ENCODE peak calls at places on chromosomes 4 and X, in seven cellular contexts. O is pancreas; P is mucosa of descending colon; C is aorta; G is ascending aorta; F is IMR-90; T is CD8-positive, alpha-beta memory T cell. H is an unnamed sample.
A peak's percentile ranks its signal among the peaks of the same experiment; 100 is the strongest.

GRCh38 chrX:101206471-101206870 is 13.1 kb upstream of the DRP2 start:
- DNase-seq in T (no peak), G (no peak), P (no peak), C (no peak), F (peak; percentile 58), O (no peak), H (no peak)

GRCh38 chr4:137524642-137525384 is 7.5 kb downstream of the PCDH18 start:
- DNase-seq in C (no peak), T (no peak), G (no peak), P (no peak), F (peak; percentile 37), O (no peak), H (no peak)

GRCh38 chrX:56811599-56811998 is 82.6 kb downstream of the NBDY start:
- DNase-seq in G (no peak), O (no peak), F (no peak), P (no peak), C (no peak), T (no peak), H (no peak)

GRCh38 chr4:54230479-54231418 is 1.7 kb downstream of the PDGFRA start:
- DNase-seq in G (no peak), F (no peak), C (peak; percentile 70), O (no peak), T (no peak), P (peak; percentile 55), H (peak; percentile 18)

GRCh38 chr4:40132816-40133215 is 64.0 kb upstream of the RHOH start:
- DNase-seq in C (no peak), T (no peak), P (no peak), O (no peak), F (no peak), G (no peak), H (no peak)

GRCh38 chrX:70481424-70481823 is 36.8 kb downstream of the DLG3 start:
- DNase-seq in O (no peak), G (no peak), P (no peak), T (no peak), F (no peak), C (no peak), H (no peak)

GRCh38 chrX:68647156-68647957 is at the start of gene STARD8:
- DNase-seq in T (no peak), P (no peak), O (peak; percentile 13), G (no peak), F (peak; percentile 45), C (peak; percentile 62), H (peak; percentile 74)

GRCh38 chr4:102431608-102431961 is 69.6 kb upstream of the NFKB1 start:
- DNase-seq in F (no peak), T (no peak), G (no peak), P (no peak), C (no peak), O (no peak), H (no peak)

GRCh38 chr4:155667538-155668511 is 1.2 kb downstream of the GUCY1A1 start:
- DNase-seq in G (no peak), T (no peak), C (peak; percentile 75), F (peak; percentile 27), O (peak; percentile 22), P (peak; percentile 51), H (no peak)

GRCh38 chr4:102552781-102553180 is 51.6 kb downstream of the NFKB1 start:
- DNase-seq in C (no peak), O (no peak), T (no peak), G (no peak), F (no peak), P (no peak), H (no peak)

GRCh38 chrX:30027636-30028035 is 187.7 kb upstream of the MAGEB2 start:
- DNase-seq in O (no peak), P (no peak), C (no peak), G (no peak), T (no peak), F (no peak), H (no peak)

GRCh38 chr4:76489799-76490176 is 54.8 kb downstream of the SHROOM3 start:
- DNase-seq in C (no peak), G (no peak), F (no peak), O (no peak), T (no peak), P (no peak), H (no peak)

GRCh38 chrX:108313662-108314061 is 124.6 kb downstream of the COL4A6 start:
- DNase-seq in C (no peak), F (peak; percentile 60), P (no peak), T (no peak), G (no peak), O (no peak), H (no peak)

GRCh38 chrX:150478496-150479492 is 89.6 kb upstream of the MTM1 start:
- DNase-seq in O (no peak), G (no peak), P (no peak), C (no peak), T (no peak), F (no peak), H (no peak)

GRCh38 chrX:15398874-15399273 is 14.7 kb upstream of the VEGFD start:
- DNase-seq in P (no peak), O (no peak), F (no peak), T (no peak), C (no peak), G (no peak), H (no peak)

GRCh38 chr4:154491341-154491679 is 289 bp downstream of the DCHS2 start:
- DNase-seq in P (no peak), F (peak; percentile 5), T (no peak), O (no peak), C (peak; percentile 45), G (no peak), H (peak; percentile 6)

GRCh38 chrX:22057667-22058066 is 25.5 kb downstream of the PHEX start:
- DNase-seq in O (no peak), T (no peak), P (no peak), C (no peak), F (no peak), G (no peak), H (no peak)

GRCh38 chr4:8144359-8144758 is 14.3 kb downstream of the ABLIM2 start:
- DNase-seq in C (no peak), T (no peak), F (no peak), P (no peak), G (no peak), O (no peak), H (no peak)

GRCh38 chrX:39263946-39264483 is 462.8 kb downstream of the MID1IP1 start:
- DNase-seq in T (no peak), P (no peak), O (no peak), G (no peak), F (no peak), C (no peak), H (no peak)

GRCh38 chrX:39262641-39263040 is 461.4 kb downstream of the MID1IP1 start:
- DNase-seq in C (no peak), F (no peak), P (no peak), O (no peak), G (no peak), T (no peak), H (no peak)

DNA sequence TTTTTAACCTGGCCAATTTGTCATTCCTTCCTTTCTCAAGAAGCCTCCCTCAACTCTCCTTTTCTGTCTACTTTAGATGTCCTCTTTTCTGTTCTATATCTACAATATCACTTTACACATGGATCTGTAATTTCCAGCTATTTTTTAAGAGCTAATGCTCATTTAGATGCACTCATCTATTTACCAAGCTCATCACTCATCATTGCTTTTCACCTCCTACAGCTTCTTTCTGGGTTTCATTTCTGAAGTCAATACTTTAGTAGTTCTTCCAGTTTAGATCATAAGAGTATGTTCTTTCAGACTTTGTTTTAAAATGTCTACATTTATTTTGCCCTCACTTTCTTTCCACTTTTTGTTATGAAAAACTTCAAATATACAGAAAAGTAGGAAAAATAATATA is 466.9 kb downstream of the MID1IP1 start:
- DNase-seq in F (no peak), P (no peak), C (no peak), G (no peak), O (no peak), T (no peak), H (no peak)
- H3K9me3 ChIP-seq in F (no peaks in the 10 kb centered on the region), P (no peaks in the 10 kb centered on the region), C (no peaks in the 10 kb centered on the region), G (no peaks in the 10 kb centered on the region), O (no peaks in the 10 kb centered on the region), T (no peaks in the 10 kb centered on the region), H (no peaks in the 10 kb centered on the region)

DNA sequence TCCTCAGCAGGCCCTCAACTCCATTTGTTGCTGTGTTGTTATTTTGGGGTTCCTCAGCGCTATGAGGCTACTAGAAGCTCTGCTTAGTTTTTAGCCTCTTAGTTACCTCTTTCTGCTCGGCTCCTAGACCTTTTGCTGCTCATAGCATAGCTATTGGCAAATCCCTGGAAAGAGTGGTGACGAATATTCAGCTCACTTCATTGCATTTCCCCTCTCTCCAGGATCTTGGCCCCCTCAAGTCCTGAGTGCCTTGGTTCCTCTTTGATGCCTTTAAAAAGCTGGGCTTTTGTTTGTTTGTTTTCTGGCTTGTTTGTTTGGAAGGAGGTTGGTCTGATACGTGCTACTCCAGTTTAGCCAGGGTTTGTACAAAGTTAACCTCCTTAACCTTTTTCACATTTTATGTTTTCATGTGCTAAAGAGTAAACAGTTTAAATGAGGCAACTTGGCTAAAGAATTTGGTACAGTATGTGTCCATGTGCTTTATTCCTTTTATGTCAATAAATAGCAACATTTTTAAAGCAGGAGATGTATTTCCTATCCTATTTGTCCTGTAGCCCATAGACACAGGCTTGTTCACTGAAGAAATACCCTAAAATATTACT is 31.5 kb downstream of the SMAD1 start:
- DNase-seq in P (no peak), F (no peak), C (no peak), T (no peak), G (no peak), O (no peak), H (no peak)
- H3K9me3 ChIP-seq in P (peaks cover 18% of the 10 kb centered on the region), F (peaks cover 6% of the 10 kb centered on the region), C (no peaks in the 10 kb centered on the region), T (peaks cover 5% of the 10 kb centered on the region), G (no peaks in the 10 kb centered on the region), O (no peaks in the 10 kb centered on the region), H (peaks cover 10% of the 10 kb centered on the region)

GRCh38 chrX:145816607-145817298 is 876 bp upstream of the SLITRK2 start:
- DNase-seq in G (no peak), O (no peak), T (no peak), C (no peak), F (no peak), P (no peak), H (no peak)

GRCh38 chrX:145817666-145818521 is at the start of gene SLITRK2:
- DNase-seq in F (no peak), P (peak; percentile 42), G (no peak), T (no peak), C (no peak), O (peak; percentile 7), H (no peak)

GRCh38 chrX:145820825-145821224 is 3.2 kb downstream of the SLITRK2 start:
- DNase-seq in C (no peak), T (no peak), G (no peak), F (no peak), P (no peak), O (no peak), H (no peak)

GRCh38 chrX:145818522-145819075 is 970 bp downstream of the SLITRK2 start:
- DNase-seq in T (no peak), O (no peak), G (no peak), F (no peak), C (no peak), P (no peak), H (no peak)

DNA sequence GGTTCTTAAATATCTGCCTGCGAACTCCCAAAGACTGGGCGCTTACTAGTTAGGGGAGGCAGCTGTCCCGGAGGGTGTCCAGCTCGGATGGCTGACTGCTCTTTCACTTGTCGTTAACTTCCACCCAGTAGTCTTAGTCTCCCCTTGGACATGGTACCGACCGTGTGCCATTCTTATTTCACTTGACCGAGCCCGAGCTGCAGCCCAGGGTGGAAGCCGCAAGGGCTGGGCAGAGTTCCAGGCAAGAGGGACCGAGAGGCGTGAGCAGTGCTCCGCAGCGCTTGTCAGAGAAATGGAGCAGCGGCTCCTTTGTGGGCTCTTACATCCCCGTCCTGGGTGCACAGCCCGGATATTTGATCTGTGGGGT is 347 bp upstream of the SLITRK2 start:
- DNase-seq in F (no peak), C (no peak), O (peak; percentile 6), P (no peak), G (no peak), T (no peak), H (no peak)
- H3K9me3 ChIP-seq in F (peaks cover 2% of the 10 kb centered on the region), C (no peaks in the 10 kb centered on the region), O (no peaks in the 10 kb centered on the region), P (no peaks in the 10 kb centered on the region), G (no peaks in the 10 kb centered on the region), T (no peaks in the 10 kb centered on the region), H (no peaks in the 10 kb centered on the region)

GRCh38 chr4:170004656-170005250 is 21.4 kb downstream of the MFAP3L start:
- DNase-seq in F (no peak), G (no peak), P (no peak), O (no peak), T (no peak), C (no peak), H (no peak)
- H3K9me3 ChIP-seq in F (no peaks in the 10 kb centered on the region), G (no peaks in the 10 kb centered on the region), P (no peaks in the 10 kb centered on the region), O (no peaks in the 10 kb centered on the region), T (no peaks in the 10 kb centered on the region), C (no peaks in the 10 kb centered on the region), H (no peaks in the 10 kb centered on the region)